ENCODE peak calls at places on chromosome 3, in five cellular contexts. H, Y, C, O and X are unnamed samples.

GRCh38 chr3:192896208-192896607 is 21.4 kb downstream of the MB21D2 start:
- DNase-seq in H (no peak), Y (no peak), C (no peak), O (no peak), X (no peak)

GRCh38 chr3:23776352-23776891 is 29.3 kb upstream of the UBE2E1 start:
- DNase-seq in H (peak; percentile 95), Y (no peak), C (no peak), O (no peak), X (no peak)

GRCh38 chr3:25396686-25397085 is 31.4 kb upstream of the RARB start:
- DNase-seq in H (no peak), Y (no peak), C (no peak), O (no peak), X (no peak)

GRCh38 chr3:101049532-101049931 is 56.3 kb upstream of the ABI3BP start:
- DNase-seq in H (no peak), Y (no peak), C (no peak), O (no peak), X (no peak)

GRCh38 chr3:170692720-170693119 is 106.8 kb upstream of the SLC7A14 start:
- DNase-seq in H (no peak), Y (no peak), C (no peak), O (no peak), X (no peak)

GRCh38 chr3:69119138-69119537 is 3.3 kb downstream of the LMOD3 start:
- DNase-seq in H (no peak), Y (no peak), C (no peak), O (no peak), X (no peak)

GRCh38 chr3:187799942-187800637 is 54.8 kb upstream of the BCL6 start:
- DNase-seq in H (peak; percentile 34), Y (no peak), C (no peak), O (no peak), X (no peak)

GRCh38 chr3:71548995-71549394 is 34.5 kb downstream of the FOXP1 start:
- DNase-seq in H (no peak), Y (no peak), C (no peak), O (no peak), X (no peak)

GRCh38 chr3:124351430-124352142 is 359.7 kb upstream of the ROPN1 start:
- DNase-seq in H (peak; percentile 57), Y (no peak), C (no peak), O (no peak), X (no peak)

GRCh38 chr3:11300970-11301369 is 28.8 kb downstream of the ATG7 start:
- DNase-seq in H (no peak), Y (no peak), C (no peak), O (no peak), X (no peak)

GRCh38 chr3:15797600-15798303 is at the start of gene ANKRD28:
- DNase-seq in H (peak; percentile 97), Y (no peak), C (no peak), O (no peak), X (no peak)

GRCh38 chr3:177430653-177431052 is 233.4 kb upstream of the TBL1XR1 start:
- DNase-seq in H (no peak), Y (no peak), C (no peak), O (no peak), X (no peak)

GRCh38 chr3:81395739-81396138 is 365.7 kb downstream of the GBE1 start:
- DNase-seq in H (no peak), Y (no peak), C (no peak), O (no peak), X (no peak)

GRCh38 chr3:130260821-130261402 is 84.6 kb upstream of the COL6A5 start:
- DNase-seq in H (no peak), Y (no peak), C (no peak), O (no peak), X (no peak)

GRCh38 chr3:107612581-107613182 is 89.9 kb downstream of the BBX start:
- DNase-seq in H (no peak), Y (no peak), C (no peak), O (no peak), X (no peak)

GRCh38 chr3:180048108-180048507 is 11.4 kb upstream of the PEX5L start:
- DNase-seq in H (no peak), Y (no peak), C (no peak), O (no peak), X (no peak)

GRCh38 chr3:135135445-135135844 is 340.4 kb downstream of the EPHB1 start:
- DNase-seq in H (no peak), Y (no peak), C (no peak), O (no peak), X (no peak)

GRCh38 chr3:172347895-172348680 is 100.2 kb downstream of the GHSR start:
- DNase-seq in H (no peak), Y (no peak), C (no peak), O (no peak), X (no peak)

GRCh38 chr3:12879191-12879815 is 37.9 kb upstream of the RPL32 start:
- DNase-seq in H (no peak), Y (no peak), C (no peak), O (no peak), X (no peak)

GRCh38 chr3:134395103-134395502 is 20.9 kb upstream of the AMOTL2 start:
- DNase-seq in H (no peak), Y (no peak), C (no peak), O (no peak), X (no peak)

GRCh38 chr3:146772211-146772743 is 167.1 kb upstream of the PLSCR5 start:
- DNase-seq in H (no peak), Y (no peak), C (no peak), O (no peak), X (no peak)

GRCh38 chr3:52507359-52507758 is 12.2 kb downstream of the STAB1 start:
- DNase-seq in H (peak; percentile 31), Y (no peak), C (no peak), O (no peak), X (no peak)

GRCh38 chr3:61154788-61155187 is 96.5 kb downstream of the FHIT start:
- DNase-seq in H (no peak), Y (no peak), C (no peak), O (no peak), X (no peak)

GRCh38 chr3:70871909-70872656 is 559.6 kb upstream of the MDFIC2 start:
- DNase-seq in H (peak; percentile 92), Y (no peak), C (no peak), O (no peak), X (no peak)

GRCh38 chr3:122977645-122978466 is 49.7 kb downstream of the SEMA5B start:
- DNase-seq in H (no peak), Y (peak; percentile 83), C (no peak), O (no peak), X (peak; percentile 85)

GRCh38 chr3:46881819-46882376 is 4.4 kb downstream of the PTH1R start:
- DNase-seq in H (no peak), Y (no peak), C (no peak), O (no peak), X (no peak)